ENCODE peak calls at places on chromosomes 16 and 17, in six cellular contexts. E, A, X, N, F and Y are unnamed samples.

GRCh38 chr16:65845466-65846209 is 520.9 kb upstream of the CDH5 start:
- DNase-seq in F (no peak), E (no peak), X (no peak), N (no peak), A (peak), Y (no peak)

GRCh38 chr17:49364119-49364518 is 2.1 kb upstream of the ZNF652 start:
- DNase-seq in E (no peak), X (no peak), F (no peak), A (no peak), N (no peak), Y (no peak)

GRCh38 chr16:71520550-71520949 is 5.7 kb upstream of the CHST4 start:
- DNase-seq in F (no peak), N (no peak), E (no peak), A (no peak), X (no peak), Y (no peak)

GRCh38 chr16:24993722-24994686 is 21.2 kb downstream of the ARHGAP17 start:
- DNase-seq in E (no peak), F (peak), A (peak), X (no peak), N (no peak), Y (no peak)

GRCh38 chr17:1498869-1499268 is 6.4 kb upstream of the MYO1C start:
- DNase-seq in E (no peak), N (no peak), F (no peak), A (no peak), X (no peak), Y (no peak)

GRCh38 chr17:34384822-34385605 is 22.0 kb upstream of the CCL1 start:
- DNase-seq in E (no peak), F (no peak), A (no peak), N (no peak), X (no peak), Y (no peak)

GRCh38 chr16:66474750-66475199 is 47.7 kb downstream of the BEAN1 start:
- DNase-seq in E (peak), N (peak), A (no peak), X (peak), F (no peak), Y (no peak)

GRCh38 chr16:25135239-25135878 is 23.8 kb downstream of the LCMT1 start:
- DNase-seq in A (peak), X (no peak), E (no peak), F (peak), N (no peak), Y (no peak)

GRCh38 chr16:84239910-84240309 is at the start of gene KCNG4:
- DNase-seq in F (no peak), X (no peak), E (no peak), N (no peak), A (no peak), Y (no peak)

GRCh38 chr17:61411114-61411943 is 11.7 kb downstream of the TBX2 start:
- DNase-seq in F (no peak), N (no peak), A (peak), E (no peak), X (no peak), Y (no peak)

GRCh38 chr17:77798481-77798880 is 160.0 kb upstream of the TNRC6C start:
- DNase-seq in F (no peak), A (no peak), X (no peak), E (no peak), N (no peak), Y (no peak)

GRCh38 chr16:8310356-8310755 is 280.0 kb downstream of the TMEM114 start:
- DNase-seq in N (no peak), E (no peak), F (no peak), A (no peak), X (no peak), Y (no peak)

GRCh38 chr16:74921051-74921450 is 63.9 kb downstream of the WDR59 start:
- DNase-seq in X (no peak), N (no peak), E (no peak), A (no peak), F (no peak), Y (no peak)

GRCh38 chr17:73342549-73343167 is 30.9 kb upstream of the CDC42EP4 start:
- DNase-seq in X (no peak), E (no peak), A (peak), F (peak), N (no peak), Y (no peak)

GRCh38 chr17:10814083-10814482 is 10.2 kb upstream of the TMEM238L start:
- DNase-seq in E (no peak), X (no peak), F (no peak), N (no peak), A (no peak), Y (no peak)

GRCh38 chr16:77789646-77790370 is 1.4 kb downstream of the VAT1L start:
- DNase-seq in E (no peak), F (no peak), A (no peak), X (no peak), N (no peak), Y (no peak)